ENCODE peak calls at places on chromosomes 13 and 19, in four cellular contexts. L is mucosa of descending colon, C is AG09309, Y is AG04450. Z is an unnamed sample.
A peak's percentile ranks its signal among the peaks of the same experiment; 100 is the strongest.

GRCh38 chr19:11767633-11768133 is 883 bp downstream of the ZNF441 start:
- DNase-seq in Y (no peak), L (peak; percentile 74), C (no peak), Z (peak; percentile 68)

GRCh38 chr13:29595380-29596063 is at the start of gene SLC7A1:
- DNase-seq in L (peak; percentile 89), C (peak; percentile 28), Y (no peak), Z (peak; percentile 90)

GRCh38 chr13:42377640-42378382 is 105.9 kb downstream of the AKAP11 start:
- DNase-seq in Y (no peak), C (no peak), L (no peak), Z (no peak)

GRCh38 chr19:39623946-39624345 is 21.6 kb downstream of the LGALS13 start:
- DNase-seq in L (no peak), Y (no peak), C (no peak), Z (no peak)

GRCh38 chr13:99893567-99893966 is 78.0 kb downstream of the ZIC5 start:
- DNase-seq in L (no peak), C (no peak), Y (no peak), Z (no peak)

GRCh38 chr13:24178847-24179845 is 18.6 kb downstream of the SPATA13 start:
- DNase-seq in Y (no peak), C (no peak), L (no peak), Z (no peak)

GRCh38 chr13:114065141-114065925 is 67.1 kb downstream of the RASA3 start:
- DNase-seq in L (peak; percentile 86), Y (peak; percentile 92), C (peak; percentile 97), Z (peak; percentile 91)

GRCh38 chr19:40565355-40565754 is 11.3 kb upstream of the SHKBP1 start:
- DNase-seq in L (no peak), C (no peak), Y (no peak), Z (no peak)

GRCh38 chr19:43290568-43291359 is 21.4 kb upstream of the PSG9 start:
- DNase-seq in Y (no peak), C (no peak), L (no peak), Z (no peak)

GRCh38 chr13:114130708-114131580 is 1.5 kb downstream of the RASA3 start:
- DNase-seq in L (peak; percentile 68), Y (peak; percentile 59), C (no peak), Z (peak; percentile 64)

GRCh38 chr19:10508707-10509106 is 5.6 kb upstream of the KEAP1 start:
- DNase-seq in Y (no peak), L (no peak), C (no peak), Z (no peak)

GRCh38 chr13:67148219-67148583 is 81.9 kb downstream of the PCDH9 start:
- DNase-seq in C (no peak), Y (no peak), L (no peak), Z (no peak)

GRCh38 chr13:113742000-113742441 is 17.0 kb upstream of the TMEM255B start:
- DNase-seq in Y (no peak), L (peak; percentile 68), C (no peak), Z (peak; percentile 80)

GRCh38 chr13:112241288-112241687 is 134.9 kb upstream of the SPACA7 start:
- DNase-seq in L (no peak), Y (no peak), C (no peak), Z (no peak)

GRCh38 chr19:35000647-35001501 is 751 bp downstream of the GRAMD1A start:
- DNase-seq in L (peak; percentile 82), C (no peak), Y (no peak), Z (peak; percentile 78)

GRCh38 chr19:42149447-42150202 is 17.4 kb upstream of the POU2F2 start:
- DNase-seq in C (no peak), Y (no peak), L (no peak), Z (no peak)

GRCh38 chr19:6272411-6272791 is 7.4 kb downstream of the MLLT1 start:
- DNase-seq in Y (no peak), L (no peak), C (no peak), Z (no peak)

GRCh38 chr13:36715841-36716240 is 42.0 kb downstream of the SERTM1 start:
- DNase-seq in L (no peak), Y (no peak), C (no peak), Z (no peak)

GRCh38 chr19:55383789-55384575 is at the start of gene TMEM238:
- DNase-seq in Y (no peak), L (peak; percentile 88), C (no peak), Z (peak; percentile 79)

GRCh38 chr19:13212759-13213330 is 62.6 kb downstream of the IER2 start:
- DNase-seq in C (no peak), Y (no peak), L (peak; percentile 76), Z (peak; percentile 73)

GRCh38 chr13:34128661-34129060 is 310.7 kb downstream of the RFC3 start:
- DNase-seq in Y (no peak), C (peak; percentile 17), L (no peak), Z (no peak)

GRCh38 chr13:99980201-99981114 is 1.1 kb upstream of the ZIC2 start:
- DNase-seq in C (no peak), L (peak; percentile 77), Y (no peak), Z (peak; percentile 73)

GRCh38 chr19:6678690-6679109 is 8.7 kb upstream of the TNFSF14 start:
- DNase-seq in L (no peak), Y (no peak), C (no peak), Z (no peak)

GRCh38 chr19:17076539-17076919 is 952 bp downstream of the MYO9B start:
- DNase-seq in L (no peak), Y (no peak), C (no peak), Z (no peak)

GRCh38 chr19:55088543-55089265 is 13.0 kb downstream of the EPS8L1 start:
- DNase-seq in Y (peak; percentile 13), L (peak; percentile 73), C (no peak), Z (peak; percentile 93)

GRCh38 chr19:10363789-10364281 is 16.5 kb downstream of the TYK2 start:
- DNase-seq in C (no peak), L (no peak), Y (no peak), Z (no peak)

GRCh38 chr19:51687791-51688664 is 5.1 kb upstream of the SPACA6 start:
- DNase-seq in C (no peak), Y (no peak), L (peak; percentile 64), Z (peak; percentile 89)

GRCh38 chr13:113827021-113827420 is 36.9 kb downstream of the GAS6 start:
- DNase-seq in L (no peak), C (no peak), Y (no peak), Z (peak; percentile 34)

GRCh38 chr19:19491321-19492025 is 23.9 kb downstream of the TSSK6 start:
- DNase-seq in Y (no peak), L (peak; percentile 43), C (no peak), Z (no peak)

GRCh38 chr19:43780706-43781525 is at the start of gene KCNN4:
- DNase-seq in L (peak; percentile 89), Y (no peak), C (peak; percentile 39), Z (peak; percentile 58)

GRCh38 chr13:97188207-97188606 is 33.9 kb upstream of the MBNL2 start:
- DNase-seq in L (no peak), Y (no peak), C (no peak), Z (no peak)

GRCh38 chr13:93289047-93289446 is 62.4 kb downstream of the GPC6 start:
- DNase-seq in C (no peak), Y (no peak), L (no peak), Z (no peak)

GRCh38 chr19:11420429-11420893 is 1.3 kb upstream of the RGL3 start:
- DNase-seq in C (no peak), L (no peak), Y (no peak), Z (peak; percentile 91)

GRCh38 chr19:45467456-45468158 is at the start of gene FOSB:
- DNase-seq in L (peak; percentile 97), Y (peak; percentile 87), C (no peak), Z (peak; percentile 98)

GRCh38 chr19:10780368-10780767 is 55.6 kb downstream of the TMED1 start:
- DNase-seq in C (peak; percentile 56), Y (no peak), L (no peak), Z (peak; percentile 67)

GRCh38 chr19:43755256-43755801 is 567 bp upstream of the SMG9 start:
- DNase-seq in C (no peak), Y (no peak), L (peak; percentile 90), Z (peak; percentile 95)

GRCh38 chr19:3782903-3783302 is 3.3 kb downstream of the MATK start:
- DNase-seq in Y (no peak), C (no peak), L (no peak), Z (peak; percentile 42)

GRCh38 chr19:3784607-3785463 is 1.3 kb downstream of the MATK start:
- DNase-seq in Y (no peak), C (no peak), L (peak; percentile 51), Z (peak; percentile 40)

GRCh38 chr19:3783660-3784584 is 2.3 kb downstream of the MATK start:
- DNase-seq in Y (no peak), C (no peak), L (peak; percentile 49), Z (no peak)

GRCh38 chr19:3785938-3786824 is at the start of gene MATK:
- DNase-seq in Y (no peak), C (no peak), L (peak; percentile 45), Z (no peak)

GRCh38 chr19:3785464-3785937 is 680 bp downstream of the MATK start:
- DNase-seq in L (peak; percentile 45), Y (no peak), C (no peak), Z (no peak)
- H3K4me3 ChIP-seq in L (peak overlapping the region; percentile 9), Y (no peak overlapping the region), C (no peak overlapping the region), Z (peak overlapping the region; percentile 36)

GRCh38 chr13:102401305-102401704 is 543 bp downstream of the FGF14 start:
- DNase-seq in Y (no peak), L (no peak), C (no peak), Z (no peak)

GRCh38 chr13:102399791-102400618 is 1.8 kb downstream of the FGF14 start:
- DNase-seq in Y (no peak), L (peak; percentile 43), C (no peak), Z (peak; percentile 69)

GRCh38 chr13:102402292-102402691 is 444 bp upstream of the FGF14 start:
- DNase-seq in Y (no peak), L (no peak), C (no peak), Z (peak; percentile 64)

GRCh38 chr13:102400619-102401125 is 1.2 kb downstream of the FGF14 start:
- DNase-seq in L (peak; percentile 41), C (no peak), Y (no peak), Z (peak; percentile 66)

GRCh38 chr13:102401755-102402154 is at the start of gene FGF14:
- DNase-seq in C (no peak), Y (no peak), L (no peak), Z (no peak)
- H3K4me3 ChIP-seq in C (peak within 1 kb of the TSS; percentile 35), Y (peak within 1 kb of the TSS; percentile 40), L (no peak within 1 kb of the TSS), Z (peak within 1 kb of the TSS; percentile 68)

GRCh38 chr19:29497241-29497640 is 28.6 kb upstream of the VSTM2B start:
- DNase-seq in Y (no peak), C (no peak), L (no peak), Z (no peak)
- H3K4me3 ChIP-seq in Y (no peak overlapping the region), C (no peak overlapping the region), L (no peak overlapping the region), Z (no peak overlapping the region)

GRCh38 chr13:50079278-50080157 is 64.3 kb downstream of the KCNRG start:
- DNase-seq in L (no peak), C (no peak), Y (no peak), Z (no peak)

GRCh38 chr13:50080856-50081105 is 65.5 kb downstream of the KCNRG start:
- DNase-seq in Y (no peak), L (no peak), C (no peak), Z (no peak)

GRCh38 chr13:50081106-50081898 is 66.1 kb downstream of the KCNRG start:
- DNase-seq in Y (no peak), L (peak; percentile 81), C (no peak), Z (peak; percentile 78)

GRCh38 chr13:50080158-50080855 is 65.1 kb downstream of the KCNRG start:
- DNase-seq in L (no peak), Y (no peak), C (no peak), Z (peak; percentile 37)

GRCh38 chr13:50078512-50079277 is 63.5 kb downstream of the KCNRG start:
- DNase-seq in Y (no peak), C (no peak), L (no peak), Z (no peak)
- H3K4me3 ChIP-seq in Y (peak overlapping the region; percentile 23), C (peak overlapping the region; percentile 9), L (no peak overlapping the region), Z (no peak overlapping the region)

GRCh38 chr19:53907690-53908089 is 1.4 kb upstream of the CACNG7 start:
- DNase-seq in C (no peak), L (peak; percentile 19), Y (no peak), Z (no peak)
- H3K4me3 ChIP-seq in C (no peak overlapping the region), L (no peak overlapping the region), Y (peak overlapping the region; percentile 59), Z (no peak overlapping the region)

Z was measured in right cardiac atrium.